ENCODE peak calls at places on chromosomes 2 and 18, in six cellular contexts. One of them, this sample, is unnamed.

GRCh38 chr2:96906719-96907404 is 37.0 kb upstream of the SEMA4C start:
- DNase-seq in kidney tubule cell: no peak
- DNase-seq in cardiac muscle cell: no peak
- DNase-seq in AG09319: peak
- DNase-seq in GM10248: no peak
- DNase-seq in stimulated activated CD8-positive, alpha-beta memory T cell treated with anti-CD3 and anti-CD28 coated beads, Interleukin-15, amount 100 ng/mL, for 1 hour: no peak
- DNase-seq in this sample: no peak

GRCh38 chr2:18219676-18220075 is 340.8 kb downstream of the RDH14 start:
- DNase-seq in kidney tubule cell: no peak
- DNase-seq in cardiac muscle cell: peak
- DNase-seq in AG09319: no peak
- DNase-seq in GM10248: no peak
- DNase-seq in stimulated activated CD8-positive, alpha-beta memory T cell treated with anti-CD3 and anti-CD28 coated beads, Interleukin-15, amount 100 ng/mL, for 1 hour: no peak
- DNase-seq in this sample: no peak

GRCh38 chr2:27627963-27628766 is 647 bp downstream of the CCDC121 start:
- DNase-seq in kidney tubule cell: peak
- DNase-seq in cardiac muscle cell: peak
- DNase-seq in AG09319: no peak
- DNase-seq in GM10248: no peak
- DNase-seq in stimulated activated CD8-positive, alpha-beta memory T cell treated with anti-CD3 and anti-CD28 coated beads, Interleukin-15, amount 100 ng/mL, for 1 hour: no peak
- DNase-seq in this sample: peak

GRCh38 chr2:167191588-167191987 is 303.3 kb downstream of the XIRP2 start:
- DNase-seq in kidney tubule cell: no peak
- DNase-seq in cardiac muscle cell: no peak
- DNase-seq in AG09319: no peak
- DNase-seq in GM10248: no peak
- DNase-seq in stimulated activated CD8-positive, alpha-beta memory T cell treated with anti-CD3 and anti-CD28 coated beads, Interleukin-15, amount 100 ng/mL, for 1 hour: no peak
- DNase-seq in this sample: no peak

GRCh38 chr2:80489718-80490117 is 185.2 kb upstream of the LRRTM1 start:
- DNase-seq in kidney tubule cell: peak
- DNase-seq in cardiac muscle cell: peak
- DNase-seq in AG09319: no peak
- DNase-seq in GM10248: no peak
- DNase-seq in stimulated activated CD8-positive, alpha-beta memory T cell treated with anti-CD3 and anti-CD28 coated beads, Interleukin-15, amount 100 ng/mL, for 1 hour: no peak
- DNase-seq in this sample: no peak

GRCh38 chr2:64753384-64753783 is 99.7 kb upstream of the SERTAD2 start:
- DNase-seq in kidney tubule cell: no peak
- DNase-seq in cardiac muscle cell: no peak
- DNase-seq in AG09319: no peak
- DNase-seq in GM10248: no peak
- DNase-seq in stimulated activated CD8-positive, alpha-beta memory T cell treated with anti-CD3 and anti-CD28 coated beads, Interleukin-15, amount 100 ng/mL, for 1 hour: no peak
- DNase-seq in this sample: peak

GRCh38 chr18:62372156-62372555 is 47.0 kb downstream of the TNFRSF11A start:
- DNase-seq in kidney tubule cell: no peak
- DNase-seq in cardiac muscle cell: no peak
- DNase-seq in AG09319: no peak
- DNase-seq in GM10248: peak
- DNase-seq in stimulated activated CD8-positive, alpha-beta memory T cell treated with anti-CD3 and anti-CD28 coated beads, Interleukin-15, amount 100 ng/mL, for 1 hour: no peak
- DNase-seq in this sample: peak

GRCh38 chr2:29011650-29012060 is 30.6 kb downstream of the TOGARAM2 start:
- DNase-seq in kidney tubule cell: no peak
- DNase-seq in cardiac muscle cell: peak
- DNase-seq in AG09319: no peak
- DNase-seq in GM10248: no peak
- DNase-seq in stimulated activated CD8-positive, alpha-beta memory T cell treated with anti-CD3 and anti-CD28 coated beads, Interleukin-15, amount 100 ng/mL, for 1 hour: peak
- DNase-seq in this sample: peak

GRCh38 chr2:155315768-155316167 is 617.3 kb downstream of the KCNJ3 start:
- DNase-seq in kidney tubule cell: no peak
- DNase-seq in cardiac muscle cell: no peak
- DNase-seq in AG09319: no peak
- DNase-seq in GM10248: no peak
- DNase-seq in stimulated activated CD8-positive, alpha-beta memory T cell treated with anti-CD3 and anti-CD28 coated beads, Interleukin-15, amount 100 ng/mL, for 1 hour: no peak
- DNase-seq in this sample: no peak

GRCh38 chr2:17752281-17752680 is 1.3 kb downstream of the SMC6 start:
- DNase-seq in kidney tubule cell: no peak
- DNase-seq in cardiac muscle cell: no peak
- DNase-seq in AG09319: no peak
- DNase-seq in GM10248: no peak
- DNase-seq in stimulated activated CD8-positive, alpha-beta memory T cell treated with anti-CD3 and anti-CD28 coated beads, Interleukin-15, amount 100 ng/mL, for 1 hour: no peak
- DNase-seq in this sample: no peak

GRCh38 chr2:64487256-64488049 is 33.5 kb downstream of the LGALSL start:
- DNase-seq in kidney tubule cell: no peak
- DNase-seq in cardiac muscle cell: no peak
- DNase-seq in AG09319: no peak
- DNase-seq in GM10248: no peak
- DNase-seq in stimulated activated CD8-positive, alpha-beta memory T cell treated with anti-CD3 and anti-CD28 coated beads, Interleukin-15, amount 100 ng/mL, for 1 hour: no peak
- DNase-seq in this sample: peak

GRCh38 chr2:85154048-85154753 is 21.0 kb downstream of the TCF7L1 start:
- DNase-seq in kidney tubule cell: no peak
- DNase-seq in cardiac muscle cell: peak
- DNase-seq in AG09319: no peak
- DNase-seq in GM10248: no peak
- DNase-seq in stimulated activated CD8-positive, alpha-beta memory T cell treated with anti-CD3 and anti-CD28 coated beads, Interleukin-15, amount 100 ng/mL, for 1 hour: no peak
- DNase-seq in this sample: no peak

GRCh38 chr2:209629622-209630021 is 142.0 kb upstream of the UNC80 start:
- DNase-seq in kidney tubule cell: peak
- DNase-seq in cardiac muscle cell: peak
- DNase-seq in AG09319: no peak
- DNase-seq in GM10248: no peak
- DNase-seq in stimulated activated CD8-positive, alpha-beta memory T cell treated with anti-CD3 and anti-CD28 coated beads, Interleukin-15, amount 100 ng/mL, for 1 hour: no peak
- DNase-seq in this sample: peak

GRCh38 chr2:9782197-9782719 is 61.0 kb upstream of the TAF1B start:
- DNase-seq in kidney tubule cell: peak
- DNase-seq in cardiac muscle cell: no peak
- DNase-seq in AG09319: no peak
- DNase-seq in GM10248: no peak
- DNase-seq in stimulated activated CD8-positive, alpha-beta memory T cell treated with anti-CD3 and anti-CD28 coated beads, Interleukin-15, amount 100 ng/mL, for 1 hour: peak
- DNase-seq in this sample: peak

GRCh38 chr18:33611525-33612135 is 33.6 kb downstream of the ASXL3 start:
- DNase-seq in kidney tubule cell: no peak
- DNase-seq in cardiac muscle cell: no peak
- DNase-seq in AG09319: no peak
- DNase-seq in GM10248: no peak
- DNase-seq in stimulated activated CD8-positive, alpha-beta memory T cell treated with anti-CD3 and anti-CD28 coated beads, Interleukin-15, amount 100 ng/mL, for 1 hour: no peak
- DNase-seq in this sample: peak